ENCODE peak calls at places on chromosomes 12 and 14, in nine cellular contexts. One of them, this sample, is unnamed.

GRCh38 chr14:89206426-89206825 is 210.6 kb downstream of the FOXN3 start:
- DNase-seq in GM06990: no peak
- DNase-seq in lower leg skin: no peak
- DNase-seq in thyroid gland: no peak
- DNase-seq in cardiac fibroblast: no peak
- DNase-seq in left lung: no peak
- DNase-seq in type B pancreatic cell: no peak
- DNase-seq in fibroblast of mammary gland: no peak
- DNase-seq in fibroblast of the aortic adventitia: no peak
- DNase-seq in this sample: no peak

GRCh38 chr14:85317491-85318021 is 212.4 kb upstream of the FLRT2 start:
- DNase-seq in GM06990: no peak
- DNase-seq in fibroblast of the aortic adventitia: no peak
- DNase-seq in left lung: no peak
- DNase-seq in thyroid gland: no peak
- DNase-seq in fibroblast of mammary gland: peak; percentile 52
- DNase-seq in type B pancreatic cell: no peak
- DNase-seq in cardiac fibroblast: no peak
- DNase-seq in lower leg skin: no peak
- DNase-seq in this sample: no peak

GRCh38 chr14:19902409-19902808 is 18.0 kb upstream of the OR4K5 start:
- DNase-seq in GM06990: no peak
- DNase-seq in fibroblast of the aortic adventitia: no peak
- DNase-seq in lower leg skin: no peak
- DNase-seq in thyroid gland: no peak
- DNase-seq in cardiac fibroblast: no peak
- DNase-seq in left lung: no peak
- DNase-seq in fibroblast of mammary gland: no peak
- DNase-seq in type B pancreatic cell: no peak
- DNase-seq in this sample: no peak

GRCh38 chr12:50625029-50625875 is 120.5 kb downstream of the DIP2B start:
- DNase-seq in fibroblast of the aortic adventitia: no peak
- DNase-seq in GM06990: no peak
- DNase-seq in type B pancreatic cell: no peak
- DNase-seq in cardiac fibroblast: no peak
- DNase-seq in lower leg skin: no peak
- DNase-seq in fibroblast of mammary gland: no peak
- DNase-seq in thyroid gland: no peak
- DNase-seq in left lung: no peak
- DNase-seq in this sample: no peak

GRCh38 chr12:6264402-6265037 is 46.0 kb upstream of the PLEKHG6 start:
- DNase-seq in cardiac fibroblast: no peak
- DNase-seq in lower leg skin: no peak
- DNase-seq in GM06990: no peak
- DNase-seq in fibroblast of the aortic adventitia: no peak
- DNase-seq in thyroid gland: peak; percentile 89
- DNase-seq in type B pancreatic cell: no peak
- DNase-seq in fibroblast of mammary gland: no peak
- DNase-seq in left lung: peak; percentile 67
- DNase-seq in this sample: no peak

GRCh38 chr12:66804555-66804954 is 125.7 kb upstream of the GRIP1 start:
- DNase-seq in thyroid gland: no peak
- DNase-seq in cardiac fibroblast: no peak
- DNase-seq in GM06990: no peak
- DNase-seq in type B pancreatic cell: no peak
- DNase-seq in fibroblast of the aortic adventitia: no peak
- DNase-seq in fibroblast of mammary gland: no peak
- DNase-seq in lower leg skin: no peak
- DNase-seq in left lung: no peak
- DNase-seq in this sample: no peak

GRCh38 chr12:16555630-16556029 is 50.3 kb downstream of the LMO3 start:
- DNase-seq in fibroblast of the aortic adventitia: peak; percentile 57
- DNase-seq in fibroblast of mammary gland: peak; percentile 42
- DNase-seq in thyroid gland: no peak
- DNase-seq in left lung: no peak
- DNase-seq in lower leg skin: no peak
- DNase-seq in type B pancreatic cell: no peak
- DNase-seq in cardiac fibroblast: peak; percentile 97
- DNase-seq in GM06990: no peak
- DNase-seq in this sample: no peak

GRCh38 chr12:42039146-42039545 is 105.5 kb downstream of the GXYLT1 start:
- DNase-seq in left lung: no peak
- DNase-seq in cardiac fibroblast: peak; percentile 57
- DNase-seq in lower leg skin: no peak
- DNase-seq in GM06990: no peak
- DNase-seq in fibroblast of mammary gland: peak; percentile 90
- DNase-seq in type B pancreatic cell: no peak
- DNase-seq in thyroid gland: no peak
- DNase-seq in fibroblast of the aortic adventitia: peak; percentile 74
- DNase-seq in this sample: no peak

GRCh38 chr14:45426685-45427282 is 173.8 kb upstream of the MIS18BP1 start:
- DNase-seq in lower leg skin: no peak
- DNase-seq in fibroblast of the aortic adventitia: peak; percentile 49
- DNase-seq in type B pancreatic cell: no peak
- DNase-seq in thyroid gland: no peak
- DNase-seq in left lung: no peak
- DNase-seq in cardiac fibroblast: peak; percentile 46
- DNase-seq in GM06990: no peak
- DNase-seq in fibroblast of mammary gland: peak; percentile 52
- DNase-seq in this sample: no peak

GRCh38 chr12:120925740-120926563 is 21.8 kb upstream of the SPPL3 start:
- DNase-seq in cardiac fibroblast: no peak
- DNase-seq in thyroid gland: no peak
- DNase-seq in lower leg skin: peak; percentile 57
- DNase-seq in left lung: no peak
- DNase-seq in fibroblast of the aortic adventitia: no peak
- DNase-seq in fibroblast of mammary gland: no peak
- DNase-seq in type B pancreatic cell: no peak
- DNase-seq in GM06990: no peak
- DNase-seq in this sample: no peak

GRCh38 chr12:113749433-113749815 is 216.7 kb downstream of the RBM19 start:
- DNase-seq in GM06990: no peak
- DNase-seq in lower leg skin: no peak
- DNase-seq in thyroid gland: no peak
- DNase-seq in left lung: no peak
- DNase-seq in cardiac fibroblast: no peak
- DNase-seq in type B pancreatic cell: no peak
- DNase-seq in fibroblast of mammary gland: no peak
- DNase-seq in fibroblast of the aortic adventitia: no peak
- DNase-seq in this sample: no peak

GRCh38 chr14:102928412-102929348 is 6.2 kb downstream of the AMN start:
- DNase-seq in thyroid gland: peak; percentile 76
- DNase-seq in fibroblast of the aortic adventitia: no peak
- DNase-seq in left lung: peak; percentile 86
- DNase-seq in lower leg skin: peak; percentile 65
- DNase-seq in type B pancreatic cell: no peak
- DNase-seq in GM06990: peak; percentile 82
- DNase-seq in fibroblast of mammary gland: no peak
- DNase-seq in cardiac fibroblast: peak; percentile 59
- DNase-seq in this sample: peak; percentile 72

GRCh38 chr12:77402726-77403125 is 337.4 kb upstream of the E2F7 start:
- DNase-seq in left lung: no peak
- DNase-seq in fibroblast of mammary gland: peak; percentile 40
- DNase-seq in lower leg skin: no peak
- DNase-seq in GM06990: no peak
- DNase-seq in cardiac fibroblast: peak; percentile 56
- DNase-seq in fibroblast of the aortic adventitia: peak; percentile 87
- DNase-seq in type B pancreatic cell: no peak
- DNase-seq in thyroid gland: no peak
- DNase-seq in this sample: no peak

GRCh38 chr12:54701940-54702592 is 53.9 kb upstream of the DCD start:
- DNase-seq in fibroblast of the aortic adventitia: peak; percentile 64
- DNase-seq in fibroblast of mammary gland: peak; percentile 52
- DNase-seq in GM06990: no peak
- DNase-seq in lower leg skin: no peak
- DNase-seq in thyroid gland: no peak
- DNase-seq in cardiac fibroblast: peak; percentile 62
- DNase-seq in type B pancreatic cell: no peak
- DNase-seq in left lung: no peak
- DNase-seq in this sample: no peak

GRCh38 chr12:8734873-8735381 is 37.1 kb downstream of the RIMKLB start:
- DNase-seq in fibroblast of the aortic adventitia: peak; percentile 33
- DNase-seq in thyroid gland: no peak
- DNase-seq in type B pancreatic cell: no peak
- DNase-seq in lower leg skin: no peak
- DNase-seq in cardiac fibroblast: peak; percentile 5
- DNase-seq in left lung: no peak
- DNase-seq in GM06990: no peak
- DNase-seq in fibroblast of mammary gland: no peak
- DNase-seq in this sample: no peak

GRCh38 chr14:36579573-36580140 is 2.8 kb downstream of the NKX2-8 start:
- DNase-seq in fibroblast of mammary gland: no peak
- DNase-seq in type B pancreatic cell: no peak
- DNase-seq in GM06990: no peak
- DNase-seq in lower leg skin: no peak
- DNase-seq in thyroid gland: no peak
- DNase-seq in left lung: no peak
- DNase-seq in cardiac fibroblast: no peak
- DNase-seq in fibroblast of the aortic adventitia: no peak
- DNase-seq in this sample: no peak

GRCh38 chr12:45234134-45234865 is 18.4 kb downstream of the ANO6 start:
- DNase-seq in type B pancreatic cell: no peak
- DNase-seq in left lung: no peak
- DNase-seq in lower leg skin: peak; percentile 46
- DNase-seq in fibroblast of the aortic adventitia: peak; percentile 98
- DNase-seq in GM06990: no peak
- DNase-seq in thyroid gland: peak; percentile 39
- DNase-seq in cardiac fibroblast: peak; percentile 97
- DNase-seq in fibroblast of mammary gland: peak; percentile 98
- DNase-seq in this sample: no peak

GRCh38 chr14:58501214-58501816 is 73.8 kb downstream of the KIAA0586 start:
- DNase-seq in left lung: no peak
- DNase-seq in thyroid gland: no peak
- DNase-seq in cardiac fibroblast: peak; percentile 91
- DNase-seq in fibroblast of the aortic adventitia: peak; percentile 92
- DNase-seq in fibroblast of mammary gland: peak; percentile 80
- DNase-seq in GM06990: peak; percentile 11
- DNase-seq in type B pancreatic cell: no peak
- DNase-seq in lower leg skin: no peak
- DNase-seq in this sample: no peak

GRCh38 chr12:131786331-131786730 is 41.9 kb upstream of the MMP17 start:
- DNase-seq in lower leg skin: no peak
- DNase-seq in thyroid gland: no peak
- DNase-seq in GM06990: no peak
- DNase-seq in fibroblast of the aortic adventitia: no peak
- DNase-seq in fibroblast of mammary gland: no peak
- DNase-seq in left lung: no peak
- DNase-seq in type B pancreatic cell: no peak
- DNase-seq in cardiac fibroblast: no peak
- DNase-seq in this sample: no peak

GRCh38 chr14:105479438-105480164 is 5.0 kb downstream of the CRIP2 start:
- DNase-seq in type B pancreatic cell: no peak
- DNase-seq in fibroblast of the aortic adventitia: no peak
- DNase-seq in lower leg skin: no peak
- DNase-seq in thyroid gland: no peak
- DNase-seq in GM06990: no peak
- DNase-seq in fibroblast of mammary gland: no peak
- DNase-seq in cardiac fibroblast: no peak
- DNase-seq in left lung: no peak
- DNase-seq in this sample: no peak

DNA sequence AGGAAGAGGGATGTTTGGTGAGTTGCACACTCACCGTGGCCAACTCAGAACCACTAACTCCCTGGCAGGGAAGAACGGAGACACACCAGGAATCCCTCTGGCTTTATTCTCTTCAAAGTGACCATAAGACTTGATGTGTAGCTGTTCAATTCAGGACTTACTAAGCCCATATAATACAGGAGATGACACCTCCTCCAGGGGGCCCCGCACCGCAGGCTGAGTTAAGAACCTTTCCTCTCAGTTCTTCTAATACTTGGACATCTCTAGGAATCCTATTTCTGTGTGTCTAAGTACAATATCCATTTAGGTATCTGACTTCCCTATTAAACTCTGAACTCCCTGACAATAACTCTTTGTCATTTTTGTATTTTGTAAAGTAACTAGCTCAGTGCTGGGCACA is 49.5 kb downstream of the DCAF4 start:
- DNase-seq in lower leg skin: no peak
- DNase-seq in cardiac fibroblast: no peak
- DNase-seq in type B pancreatic cell: no peak
- DNase-seq in thyroid gland: no peak
- DNase-seq in fibroblast of mammary gland: peak; percentile 6
- DNase-seq in GM06990: no peak
- DNase-seq in fibroblast of the aortic adventitia: no peak
- DNase-seq in left lung: no peak
- DNase-seq in this sample: no peak
- TF ChIP-seq CTCF in lower leg skin: no peak
- TF ChIP-seq CTCF in cardiac fibroblast: no peak
- TF ChIP-seq CTCF in type B pancreatic cell: peak; percentile 21
- TF ChIP-seq CTCF in thyroid gland: no peak
- TF ChIP-seq CTCF in fibroblast of mammary gland: peak; percentile 8
- TF ChIP-seq CTCF in GM06990: peak; percentile 25
- TF ChIP-seq CTCF in fibroblast of the aortic adventitia: no peak
- TF ChIP-seq CTCF in left lung: no peak
- TF ChIP-seq CTCF in this sample: no peak

GRCh38 chr12:2052861-2053674 is at the start of gene CACNA1C:
- DNase-seq in GM06990: no peak
- DNase-seq in thyroid gland: peak; percentile 20
- DNase-seq in left lung: peak; percentile 49
- DNase-seq in type B pancreatic cell: peak; percentile 77
- DNase-seq in lower leg skin: no peak
- DNase-seq in fibroblast of the aortic adventitia: peak; percentile 62
- DNase-seq in cardiac fibroblast: peak; percentile 60
- DNase-seq in fibroblast of mammary gland: peak; percentile 57
- DNase-seq in this sample: peak; percentile 58
- TF ChIP-seq CTCF in GM06990: no peak
- TF ChIP-seq CTCF in thyroid gland: no peak
- TF ChIP-seq CTCF in left lung: no peak
- TF ChIP-seq CTCF in type B pancreatic cell: peak; percentile 56
- TF ChIP-seq CTCF in lower leg skin: no peak
- TF ChIP-seq CTCF in fibroblast of the aortic adventitia: peak; percentile 55
- TF ChIP-seq CTCF in cardiac fibroblast: peak; percentile 3
- TF ChIP-seq CTCF in fibroblast of mammary gland: no peak
- TF ChIP-seq CTCF in this sample: no peak

GRCh38 chr12:14854586-14855163 is 11.3 kb upstream of the ART4 start:
- DNase-seq in type B pancreatic cell: no peak
- DNase-seq in fibroblast of the aortic adventitia: peak; percentile 52
- DNase-seq in cardiac fibroblast: peak; percentile 23
- DNase-seq in fibroblast of mammary gland: peak; percentile 74
- DNase-seq in thyroid gland: no peak
- DNase-seq in lower leg skin: no peak
- DNase-seq in GM06990: no peak
- DNase-seq in left lung: no peak
- DNase-seq in this sample: no peak
- TF ChIP-seq CTCF in type B pancreatic cell: no peak
- TF ChIP-seq CTCF in fibroblast of the aortic adventitia: no peak
- TF ChIP-seq CTCF in cardiac fibroblast: no peak
- TF ChIP-seq CTCF in fibroblast of mammary gland: no peak
- TF ChIP-seq CTCF in thyroid gland: no peak
- TF ChIP-seq CTCF in lower leg skin: no peak
- TF ChIP-seq CTCF in GM06990: no peak
- TF ChIP-seq CTCF in left lung: no peak
- TF ChIP-seq CTCF in this sample: no peak

DNA sequence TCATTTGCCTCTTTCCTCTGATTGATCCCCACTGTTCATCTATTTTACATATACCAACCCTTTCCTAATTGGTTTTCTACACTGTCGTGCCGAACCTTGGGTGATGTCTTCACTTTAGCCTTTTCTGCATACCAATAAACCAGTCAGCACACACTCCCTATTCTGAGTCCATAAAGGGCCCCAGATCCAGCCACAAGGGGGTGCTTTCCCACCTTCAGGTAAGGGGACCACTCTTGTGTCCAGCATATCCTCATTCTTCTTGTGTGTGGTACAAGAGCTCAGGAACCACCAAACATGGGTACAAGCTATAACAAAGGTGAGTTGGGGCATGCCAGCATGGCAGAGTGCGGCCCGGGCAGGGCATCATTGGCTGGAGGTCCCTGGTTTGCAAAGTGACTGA is 859.8 kb downstream of the FSCB start:
- DNase-seq in left lung: no peak
- DNase-seq in fibroblast of mammary gland: no peak
- DNase-seq in GM06990: no peak
- DNase-seq in cardiac fibroblast: peak; percentile 3
- DNase-seq in fibroblast of the aortic adventitia: peak; percentile 1
- DNase-seq in type B pancreatic cell: no peak
- DNase-seq in thyroid gland: no peak
- DNase-seq in lower leg skin: no peak
- DNase-seq in this sample: no peak
- TF ChIP-seq CTCF in left lung: no peak
- TF ChIP-seq CTCF in fibroblast of mammary gland: no peak
- TF ChIP-seq CTCF in GM06990: no peak
- TF ChIP-seq CTCF in cardiac fibroblast: no peak
- TF ChIP-seq CTCF in fibroblast of the aortic adventitia: peak; percentile 15
- TF ChIP-seq CTCF in type B pancreatic cell: no peak
- TF ChIP-seq CTCF in thyroid gland: no peak
- TF ChIP-seq CTCF in lower leg skin: no peak
- TF ChIP-seq CTCF in this sample: no peak

This sample was measured in mesothelial cell of epicardium.